ENCODE peak calls at places on chromosomes 13 and 19, in eight cellular contexts. One of them, this sample, is unnamed. For H3K4me1, the result is how much of the 10 kb centered on the place peaks cover.

GRCh38 chr19:1648926-1649541 is 3.4 kb downstream of the TCF3 start:
- DNase-seq in hepatocyte: no peak
- DNase-seq in fibroblast of lung: no peak
- DNase-seq in mammary epithelial cell: no peak
- DNase-seq in neural progenitor cell: no peak
- DNase-seq in GM12878: no peak
- DNase-seq in GM23338: no peak
- DNase-seq in H1: no peak
- DNase-seq in this sample: no peak

GRCh38 chr13:110387451-110388140 is 80.5 kb downstream of the COL4A2 start:
- DNase-seq in hepatocyte: peak
- DNase-seq in fibroblast of lung: peak
- DNase-seq in mammary epithelial cell: peak
- DNase-seq in neural progenitor cell: peak
- DNase-seq in GM12878: no peak
- DNase-seq in GM23338: peak
- DNase-seq in H1: no peak
- DNase-seq in this sample: no peak

GRCh38 chr13:37797606-37798005 is 72.0 kb downstream of the TRPC4 start:
- DNase-seq in hepatocyte: no peak
- DNase-seq in fibroblast of lung: no peak
- DNase-seq in mammary epithelial cell: no peak
- DNase-seq in neural progenitor cell: no peak
- DNase-seq in GM12878: no peak
- DNase-seq in GM23338: no peak
- DNase-seq in H1: no peak
- DNase-seq in this sample: no peak

GRCh38 chr13:51885651-51886050 is 23.9 kb downstream of the CCDC70 start:
- DNase-seq in hepatocyte: no peak
- DNase-seq in fibroblast of lung: no peak
- DNase-seq in mammary epithelial cell: no peak
- DNase-seq in neural progenitor cell: no peak
- DNase-seq in GM12878: no peak
- DNase-seq in GM23338: no peak
- DNase-seq in H1: no peak
- DNase-seq in this sample: no peak

GRCh38 chr19:7988307-7988706 is 17.1 kb downstream of the ELAVL1 start:
- DNase-seq in hepatocyte: no peak
- DNase-seq in fibroblast of lung: no peak
- DNase-seq in mammary epithelial cell: peak
- DNase-seq in neural progenitor cell: no peak
- DNase-seq in GM12878: no peak
- DNase-seq in GM23338: no peak
- DNase-seq in H1: no peak
- DNase-seq in this sample: no peak

GRCh38 chr13:109778102-109778542 is 8.3 kb downstream of the IRS2 start:
- DNase-seq in hepatocyte: peak
- DNase-seq in fibroblast of lung: no peak
- DNase-seq in mammary epithelial cell: peak
- DNase-seq in neural progenitor cell: peak
- DNase-seq in GM12878: no peak
- DNase-seq in GM23338: no peak
- DNase-seq in H1: no peak
- DNase-seq in this sample: no peak

GRCh38 chr13:34416833-34417425 is 525.1 kb upstream of the NBEA start:
- DNase-seq in hepatocyte: no peak
- DNase-seq in fibroblast of lung: peak
- DNase-seq in mammary epithelial cell: no peak
- DNase-seq in neural progenitor cell: no peak
- DNase-seq in GM12878: no peak
- DNase-seq in GM23338: peak
- DNase-seq in H1: no peak
- DNase-seq in this sample: no peak

GRCh38 chr13:101529419-101529818 is 76.9 kb downstream of the ITGBL1 start:
- DNase-seq in hepatocyte: no peak
- DNase-seq in fibroblast of lung: peak
- DNase-seq in mammary epithelial cell: peak
- DNase-seq in neural progenitor cell: no peak
- DNase-seq in GM12878: no peak
- DNase-seq in GM23338: no peak
- DNase-seq in H1: no peak
- DNase-seq in this sample: no peak

DNA sequence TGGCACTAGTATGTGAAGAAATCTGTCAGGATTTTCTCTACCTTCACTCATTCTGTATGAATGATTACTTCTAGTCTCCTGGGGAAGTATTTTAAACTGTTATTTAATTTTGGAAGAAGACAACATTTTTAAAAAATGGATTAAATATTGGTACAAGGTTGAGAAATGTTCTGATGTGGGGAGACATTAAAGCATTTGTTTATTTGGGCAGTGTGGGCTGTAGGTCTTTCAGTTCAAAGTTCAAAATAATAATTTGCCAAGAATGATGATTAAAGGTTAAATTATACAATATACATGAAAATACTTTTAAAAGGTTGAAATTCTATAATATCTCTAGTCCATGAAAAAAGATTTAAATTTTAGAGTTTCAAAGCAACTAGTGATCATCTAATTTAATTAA is 194.7 kb downstream of the NHLRC3 start:
- DNase-seq in hepatocyte: no peak
- DNase-seq in fibroblast of lung: no peak
- DNase-seq in mammary epithelial cell: no peak
- DNase-seq in neural progenitor cell: no peak
- DNase-seq in GM12878: no peak
- DNase-seq in GM23338: no peak
- DNase-seq in H1: no peak
- DNase-seq in this sample: no peak
- H3K4me2 ChIP-seq in hepatocyte: no peak
- H3K4me2 ChIP-seq in fibroblast of lung: no peak
- H3K4me2 ChIP-seq in mammary epithelial cell: no peak
- H3K4me2 ChIP-seq in neural progenitor cell: no peak
- H3K4me2 ChIP-seq in GM12878: no peak
- H3K4me2 ChIP-seq in GM23338: no peak
- H3K4me2 ChIP-seq in H1: no peak
- H3K4me2 ChIP-seq in this sample: no peak

GRCh38 chr19:3463959-3464796 is 16.1 kb downstream of the SMIM24 start:
- DNase-seq in hepatocyte: no peak
- DNase-seq in fibroblast of lung: no peak
- DNase-seq in mammary epithelial cell: no peak
- DNase-seq in neural progenitor cell: no peak
- DNase-seq in GM12878: no peak
- DNase-seq in GM23338: peak
- DNase-seq in H1: no peak
- DNase-seq in this sample: peak

GRCh38 chr19:3465552-3465951 is 14.8 kb downstream of the SMIM24 start:
- DNase-seq in hepatocyte: no peak
- DNase-seq in fibroblast of lung: no peak
- DNase-seq in mammary epithelial cell: no peak
- DNase-seq in neural progenitor cell: no peak
- DNase-seq in GM12878: no peak
- DNase-seq in GM23338: peak
- DNase-seq in H1: no peak
- DNase-seq in this sample: no peak

GRCh38 chr19:3464797-3465235 is 15.5 kb downstream of the SMIM24 start:
- DNase-seq in hepatocyte: no peak
- DNase-seq in fibroblast of lung: no peak
- DNase-seq in mammary epithelial cell: no peak
- DNase-seq in neural progenitor cell: peak
- DNase-seq in GM12878: no peak
- DNase-seq in GM23338: peak
- DNase-seq in H1: no peak
- DNase-seq in this sample: no peak

GRCh38 chr19:3459965-3460582 is 20.3 kb downstream of the SMIM24 start:
- DNase-seq in hepatocyte: no peak
- DNase-seq in fibroblast of lung: no peak
- DNase-seq in mammary epithelial cell: no peak
- DNase-seq in neural progenitor cell: no peak
- DNase-seq in GM12878: no peak
- DNase-seq in GM23338: no peak
- DNase-seq in H1: no peak
- DNase-seq in this sample: no peak

GRCh38 chr19:3463039-3463958 is 17.0 kb downstream of the SMIM24 start:
- DNase-seq in hepatocyte: peak
- DNase-seq in fibroblast of lung: no peak
- DNase-seq in mammary epithelial cell: no peak
- DNase-seq in neural progenitor cell: peak
- DNase-seq in GM12878: no peak
- DNase-seq in GM23338: peak
- DNase-seq in H1: no peak
- DNase-seq in this sample: no peak
- H3K4me1 ChIP-seq in hepatocyte: under half
- H3K4me1 ChIP-seq in fibroblast of lung: under half
- H3K4me1 ChIP-seq in mammary epithelial cell: under half
- H3K4me1 ChIP-seq in neural progenitor cell: under half
- H3K4me1 ChIP-seq in GM12878: under half
- H3K4me1 ChIP-seq in GM23338: under half
- H3K4me1 ChIP-seq in H1: under half
- H3K4me1 ChIP-seq in this sample: under half

DNA sequence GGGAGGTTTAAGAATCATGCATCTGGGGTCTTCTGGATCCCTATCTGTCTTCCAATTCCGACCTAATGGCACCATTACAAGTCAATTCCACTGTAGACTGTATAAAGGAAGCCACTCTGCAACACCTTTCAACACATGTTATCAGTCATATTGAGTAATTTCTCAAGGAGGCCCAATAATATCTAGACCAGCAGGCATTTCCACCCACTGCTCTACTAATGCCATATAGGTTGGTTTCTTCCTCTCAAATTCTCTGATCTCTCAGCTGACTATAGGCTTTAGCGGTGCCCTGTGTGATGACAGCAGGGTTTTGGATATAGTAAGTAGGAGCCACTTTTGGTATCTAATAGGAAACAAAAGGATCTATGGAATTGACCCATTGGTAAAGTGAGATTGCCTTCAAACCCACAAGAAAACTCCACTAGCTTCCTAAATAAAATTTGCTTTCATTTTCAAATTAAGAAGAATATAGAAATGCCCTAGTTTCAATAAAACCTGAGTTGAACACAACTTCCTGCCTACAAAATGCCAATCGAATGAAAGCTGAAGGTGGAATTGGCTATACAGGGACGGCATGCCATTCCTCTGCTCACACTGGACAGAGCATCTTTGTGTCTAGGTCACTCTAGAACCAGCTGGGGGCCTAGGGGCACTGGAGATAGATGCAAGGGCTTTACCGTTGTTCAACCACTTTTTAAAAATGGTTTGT is 12.3 kb upstream of the ITM2B start:
- DNase-seq in hepatocyte: no peak
- DNase-seq in fibroblast of lung: no peak
- DNase-seq in mammary epithelial cell: no peak
- DNase-seq in neural progenitor cell: no peak
- DNase-seq in GM12878: no peak
- DNase-seq in GM23338: no peak
- DNase-seq in H1: no peak
- DNase-seq in this sample: no peak
- H3K4me2 ChIP-seq in hepatocyte: no peak
- H3K4me2 ChIP-seq in fibroblast of lung: peak
- H3K4me2 ChIP-seq in mammary epithelial cell: no peak
- H3K4me2 ChIP-seq in neural progenitor cell: no peak
- H3K4me2 ChIP-seq in GM12878: peak
- H3K4me2 ChIP-seq in GM23338: no peak
- H3K4me2 ChIP-seq in H1: no peak
- H3K4me2 ChIP-seq in this sample: no peak

GRCh38 chr19:16446108-16447014 is 25.4 kb downstream of the EPS15L1 start:
- DNase-seq in hepatocyte: no peak
- DNase-seq in fibroblast of lung: no peak
- DNase-seq in mammary epithelial cell: no peak
- DNase-seq in neural progenitor cell: no peak
- DNase-seq in GM12878: peak
- DNase-seq in GM23338: no peak
- DNase-seq in H1: no peak
- DNase-seq in this sample: no peak
- H3K4me1 ChIP-seq in hepatocyte: under half
- H3K4me1 ChIP-seq in fibroblast of lung: under half
- H3K4me1 ChIP-seq in mammary epithelial cell: under half
- H3K4me1 ChIP-seq in neural progenitor cell: under half
- H3K4me1 ChIP-seq in GM12878: half or more
- H3K4me1 ChIP-seq in GM23338: under half
- H3K4me1 ChIP-seq in H1: under half
- H3K4me1 ChIP-seq in this sample: under half

DNA sequence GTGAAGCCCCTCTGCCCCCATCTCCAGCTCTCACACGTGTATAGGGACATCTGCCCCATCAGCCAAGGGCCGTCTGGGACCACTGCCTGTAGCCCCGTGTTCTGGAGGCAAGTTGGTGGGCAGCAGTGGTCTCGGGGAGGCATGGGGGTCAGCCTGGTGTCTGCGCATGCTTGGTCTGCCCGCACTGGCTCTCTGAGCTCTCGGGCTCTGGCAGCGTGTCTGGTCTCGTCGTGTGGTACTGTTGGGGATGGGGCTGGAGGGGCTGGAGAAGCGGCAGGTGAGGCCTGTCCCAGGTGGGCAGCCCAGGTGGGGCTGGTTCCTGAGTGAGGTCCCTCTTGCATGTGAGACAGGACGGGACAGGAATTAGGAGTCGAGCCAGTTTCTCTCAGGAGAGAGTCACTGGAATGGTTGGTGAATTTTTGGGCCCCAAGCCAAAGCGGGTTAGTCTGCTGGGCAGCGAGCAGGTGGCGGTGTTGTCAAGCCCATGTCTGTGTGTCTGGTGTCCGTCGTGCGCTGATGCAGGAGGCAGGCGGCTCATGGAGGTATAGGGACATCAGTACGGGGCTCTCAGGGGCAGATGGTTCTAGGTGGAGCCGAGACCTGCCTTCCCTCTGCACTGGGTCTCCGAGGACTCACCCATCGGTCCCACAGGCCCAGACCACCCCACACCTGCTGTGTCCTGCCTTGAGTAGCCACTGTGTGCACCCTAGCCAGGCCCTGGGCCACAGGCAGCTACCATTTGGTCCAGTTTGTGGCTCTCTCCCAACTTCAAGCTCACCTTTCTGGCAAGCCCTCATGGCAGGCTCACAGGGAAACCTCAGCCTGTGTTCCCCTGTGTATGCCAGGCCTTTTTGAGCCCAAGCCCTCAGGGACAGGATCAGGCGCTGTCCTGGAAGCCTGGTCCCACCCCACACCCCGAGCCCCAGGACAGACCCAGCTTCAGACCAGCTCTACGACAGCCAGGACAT is 18.2 kb downstream of the COMP start:
- DNase-seq in hepatocyte: no peak
- DNase-seq in fibroblast of lung: no peak
- DNase-seq in mammary epithelial cell: peak
- DNase-seq in neural progenitor cell: no peak
- DNase-seq in GM12878: no peak
- DNase-seq in GM23338: peak
- DNase-seq in H1: no peak
- DNase-seq in this sample: no peak
- H3K4me2 ChIP-seq in hepatocyte: no peak
- H3K4me2 ChIP-seq in fibroblast of lung: no peak
- H3K4me2 ChIP-seq in mammary epithelial cell: peak
- H3K4me2 ChIP-seq in neural progenitor cell: no peak
- H3K4me2 ChIP-seq in GM12878: no peak
- H3K4me2 ChIP-seq in GM23338: no peak
- H3K4me2 ChIP-seq in H1: no peak
- H3K4me2 ChIP-seq in this sample: no peak

This sample was measured in SK-N-SH.